ENCODE peak calls at places on chromosomes 3 and 15, in five cellular contexts. Y, K, I, P and J are unnamed samples. For H3K4me1, the result is how much of the 10 kb centered on the place peaks cover.

GRCh38 chr3:43053291-43053690 is 52.6 kb downstream of the POMGNT2 start:
- DNase-seq in Y (no peak), K (no peak), I (no peak), P (no peak), J (no peak)

GRCh38 chr3:195570344-195570743 is 13.4 kb downstream of the APOD start:
- DNase-seq in Y (no peak), K (no peak), I (no peak), P (no peak), J (no peak)

GRCh38 chr3:38722760-38723568 is 73.5 kb upstream of the SCN5A start:
- DNase-seq in Y (no peak), K (peak), I (no peak), P (no peak), J (no peak)

GRCh38 chr15:51203797-51204196 is 109.1 kb upstream of the TNFAIP8L3 start:
- DNase-seq in Y (peak), K (no peak), I (no peak), P (no peak), J (no peak)

GRCh38 chr15:39125904-39126303 is 455.0 kb upstream of the THBS1 start:
- DNase-seq in Y (peak), K (peak), I (peak), P (no peak), J (no peak)

GRCh38 chr3:175150812-175151411 is 291.8 kb downstream of the NAALADL2 start:
- DNase-seq in Y (no peak), K (no peak), I (peak), P (no peak), J (no peak)

GRCh38 chr3:9147215-9147895 is 102.1 kb downstream of the SRGAP3 start:
- DNase-seq in Y (no peak), K (no peak), I (peak), P (no peak), J (no peak)

GRCh38 chr3:30199096-30199734 is 407.2 kb upstream of the TGFBR2 start:
- DNase-seq in Y (peak), K (peak), I (peak), P (peak), J (peak)

GRCh38 chr3:18011387-18011786 is 269.0 kb upstream of the TBC1D5 start:
- DNase-seq in Y (no peak), K (no peak), I (no peak), P (no peak), J (no peak)

GRCh38 chr3:18012464-18012863 is 270.0 kb upstream of the TBC1D5 start:
- DNase-seq in Y (no peak), K (no peak), I (no peak), P (no peak), J (no peak)

GRCh38 chr3:18010001-18010400 is 267.6 kb upstream of the TBC1D5 start:
- DNase-seq in Y (no peak), K (no peak), I (no peak), P (no peak), J (no peak)

GRCh38 chr3:18007980-18008379 is 265.5 kb upstream of the TBC1D5 start:
- DNase-seq in Y (no peak), K (no peak), I (no peak), P (no peak), J (no peak)

DNA sequence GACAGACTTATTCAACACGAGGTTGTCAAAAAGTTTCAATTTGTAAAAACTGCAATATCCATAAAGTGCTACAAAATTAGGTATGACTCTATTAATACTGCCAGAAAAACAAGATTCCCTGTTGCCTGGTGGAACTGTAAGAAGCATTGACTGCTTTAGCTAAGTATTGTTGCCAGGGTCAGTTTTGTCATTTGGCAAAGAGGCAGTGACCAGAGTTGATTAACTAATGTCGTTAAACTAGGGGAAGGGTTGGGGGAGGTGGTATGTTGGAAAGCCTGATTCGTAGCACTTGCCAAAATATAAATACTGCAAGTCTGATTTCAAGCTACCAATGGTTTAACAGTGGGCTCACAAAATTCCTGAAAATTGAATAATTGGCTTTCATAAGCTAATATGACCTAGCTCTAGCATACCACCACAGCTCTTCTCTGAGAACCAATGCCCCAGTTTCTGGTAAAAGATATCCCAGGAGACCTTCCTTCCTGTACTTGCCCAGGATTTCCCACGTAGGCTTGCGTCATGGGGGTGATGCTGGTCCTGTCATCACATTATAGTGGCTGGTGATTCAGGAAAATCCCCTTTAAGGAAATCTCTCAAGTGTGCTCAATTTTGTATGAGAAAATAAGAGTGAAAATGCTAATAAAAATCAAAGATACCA is 266.4 kb upstream of the TBC1D5 start:
- DNase-seq in Y (no peak), K (no peak), I (no peak), P (no peak), J (no peak)
- H3K4me3 ChIP-seq in Y (no peak), K (no peak), I (no peak), P (no peak), J (no peak)

GRCh38 chr3:134333522-134334181 is 40.6 kb downstream of the AMOTL2 start:
- DNase-seq in Y (peak), K (peak), I (no peak), P (no peak), J (no peak)

GRCh38 chr3:134336587-134336986 is 37.7 kb downstream of the AMOTL2 start:
- DNase-seq in Y (no peak), K (no peak), I (no peak), P (no peak), J (no peak)

GRCh38 chr3:134334231-134334900 is 39.9 kb downstream of the AMOTL2 start:
- DNase-seq in Y (no peak), K (peak), I (no peak), P (no peak), J (peak)

GRCh38 chr3:134337071-134337482 is 37.2 kb downstream of the AMOTL2 start:
- DNase-seq in Y (no peak), K (no peak), I (no peak), P (no peak), J (no peak)

DNA sequence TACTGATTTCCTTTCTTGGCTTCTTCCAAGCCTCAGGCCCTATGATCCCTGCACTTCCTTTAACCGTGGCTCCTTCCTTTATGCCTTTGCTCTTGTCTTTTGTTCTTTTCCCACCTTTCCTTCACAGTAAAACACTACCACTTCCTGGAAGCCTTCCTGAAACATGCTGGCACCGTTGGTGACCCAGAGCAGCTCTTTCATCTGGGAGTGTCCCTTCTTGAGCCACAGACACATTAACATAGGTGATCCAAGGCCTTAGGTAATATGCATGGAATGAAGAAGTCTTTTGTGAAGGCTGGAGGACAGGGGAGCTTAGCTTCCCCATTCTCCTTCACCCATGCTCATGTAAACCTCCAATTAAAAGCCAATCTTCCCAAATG is 39.4 kb downstream of the AMOTL2 start:
- DNase-seq in Y (no peak), K (no peak), I (no peak), P (no peak), J (no peak)
- H3K4me1 ChIP-seq in Y (half or more), K (half or more), I (under half), P (half or more), J (under half)

GRCh38 chr3:82410366-82410765 is 648.9 kb upstream of the GBE1 start:
- DNase-seq in Y (no peak), K (no peak), I (no peak), P (no peak), J (no peak)

DNA sequence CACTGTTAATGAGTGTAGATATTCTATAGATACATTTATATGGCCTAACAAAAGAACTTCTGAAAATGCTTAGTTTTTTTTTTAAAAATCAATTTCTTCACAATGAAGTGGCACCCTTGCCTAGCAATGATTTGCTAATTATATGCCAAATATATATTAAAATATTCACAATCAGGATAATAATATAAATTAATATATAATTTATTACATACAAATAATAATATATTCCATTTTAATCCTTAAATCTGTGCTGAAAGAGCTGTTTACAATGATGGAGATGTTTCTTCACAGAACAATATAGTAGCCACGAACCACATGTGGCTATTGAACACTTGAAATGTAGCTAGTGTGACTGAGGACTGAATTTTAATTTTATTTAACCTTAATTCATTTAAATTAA is 648.4 kb upstream of the GBE1 start:
- DNase-seq in Y (no peak), K (no peak), I (no peak), P (no peak), J (no peak)
- H3K4me3 ChIP-seq in Y (no peak), K (no peak), I (no peak), P (no peak), J (no peak)

GRCh38 chr3:64354956-64355355 is 129.7 kb upstream of the PRICKLE2 start:
- DNase-seq in Y (no peak), K (no peak), I (no peak), P (no peak), J (no peak)
- H3K4me1 ChIP-seq in Y (under half), K (half or more), I (half or more), P (half or more), J (under half)

DNA sequence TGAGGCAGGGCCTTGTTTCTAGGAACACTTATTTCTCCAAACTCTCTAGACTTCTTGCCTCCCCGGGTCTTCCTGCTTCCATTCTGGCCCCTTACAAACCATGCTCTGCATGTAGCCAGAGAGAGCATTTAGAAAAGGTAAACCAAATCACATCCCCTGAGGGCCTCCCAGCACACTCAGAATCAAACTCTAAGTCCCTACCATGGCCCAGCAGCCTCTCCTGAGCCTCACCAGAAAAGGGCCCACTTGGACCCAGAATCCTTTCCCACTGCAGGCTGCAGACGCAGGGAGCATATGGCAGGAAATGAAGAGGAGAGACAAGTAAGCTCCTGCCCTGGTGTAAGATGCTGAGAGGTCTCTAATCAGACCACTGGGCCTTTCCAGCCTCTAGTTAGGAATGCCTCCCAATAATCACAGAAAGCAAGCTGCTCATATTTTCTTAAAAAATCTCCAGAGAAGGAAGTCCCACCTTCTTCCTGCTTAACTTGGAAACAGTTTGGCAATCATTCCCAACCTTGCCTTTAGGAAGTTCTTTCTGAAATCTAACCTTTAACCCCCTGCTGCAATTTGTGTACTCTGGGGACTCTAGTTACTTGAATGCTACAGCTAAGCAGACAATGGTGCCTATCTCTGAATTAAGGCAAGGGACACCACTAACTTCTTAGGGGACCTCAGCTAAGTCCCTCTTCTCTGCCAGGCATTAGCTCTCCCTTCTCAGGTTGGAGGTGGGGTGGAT is 4.2 kb downstream of the AMOTL2 start:
- DNase-seq in Y (no peak), K (peak), I (no peak), P (no peak), J (peak)
- H3K4me3 ChIP-seq in Y (peak), K (no peak), I (no peak), P (peak), J (no peak)

GRCh38 chr3:123668906-123669305 is 84.1 kb upstream of the HACD2 start:
- DNase-seq in Y (no peak), K (no peak), I (no peak), P (no peak), J (no peak)
- H3K4me1 ChIP-seq in Y (under half), K (under half), I (under half), P (under half), J (under half)

GRCh38 chr15:55266547-55266946 is 23.1 kb downstream of the RAB27A start:
- DNase-seq in Y (no peak), K (no peak), I (no peak), P (no peak), J (no peak)

GRCh38 chr15:55270301-55270700 is 19.3 kb downstream of the RAB27A start:
- DNase-seq in Y (no peak), K (no peak), I (no peak), P (no peak), J (no peak)

GRCh38 chr15:55267401-55268053 is 22.1 kb downstream of the RAB27A start:
- DNase-seq in Y (no peak), K (peak), I (no peak), P (peak), J (peak)

GRCh38 chr15:55268054-55268695 is 21.4 kb downstream of the RAB27A start:
- DNase-seq in Y (no peak), K (no peak), I (no peak), P (no peak), J (no peak)
- H3K4me3 ChIP-seq in Y (no peak), K (no peak), I (no peak), P (no peak), J (no peak)

DNA sequence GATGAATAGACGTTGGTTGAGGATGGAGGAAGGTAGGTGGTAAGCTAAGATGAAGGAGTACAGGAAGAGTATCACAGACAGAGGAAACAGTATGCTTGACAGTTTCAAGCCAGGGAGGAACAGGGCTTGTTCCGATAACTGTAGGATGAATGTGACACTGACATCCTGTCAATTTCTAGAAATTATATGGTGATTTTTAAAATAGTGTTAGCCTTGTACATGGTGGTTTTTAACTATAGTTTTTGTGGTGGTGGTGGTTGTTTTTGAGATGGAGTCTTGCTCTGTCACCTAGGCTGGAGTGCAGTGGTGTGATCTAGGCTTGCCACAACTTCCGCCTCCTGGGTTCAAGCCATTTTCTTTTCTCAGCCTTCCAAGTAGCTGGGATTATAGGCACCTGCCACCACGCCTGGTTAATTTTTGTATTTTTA is 92.8 kb downstream of the FNDC3B start:
- DNase-seq in Y (no peak), K (no peak), I (no peak), P (no peak), J (no peak)
- H3K4me1 ChIP-seq in Y (half or more), K (under half), I (under half), P (half or more), J (under half)

GRCh38 chr3:113186566-113186965 is 24.8 kb upstream of the BOC start:
- DNase-seq in Y (no peak), K (no peak), I (no peak), P (no peak), J (no peak)
- H3K4me3 ChIP-seq in Y (no peak), K (no peak), I (no peak), P (no peak), J (no peak)

DNA sequence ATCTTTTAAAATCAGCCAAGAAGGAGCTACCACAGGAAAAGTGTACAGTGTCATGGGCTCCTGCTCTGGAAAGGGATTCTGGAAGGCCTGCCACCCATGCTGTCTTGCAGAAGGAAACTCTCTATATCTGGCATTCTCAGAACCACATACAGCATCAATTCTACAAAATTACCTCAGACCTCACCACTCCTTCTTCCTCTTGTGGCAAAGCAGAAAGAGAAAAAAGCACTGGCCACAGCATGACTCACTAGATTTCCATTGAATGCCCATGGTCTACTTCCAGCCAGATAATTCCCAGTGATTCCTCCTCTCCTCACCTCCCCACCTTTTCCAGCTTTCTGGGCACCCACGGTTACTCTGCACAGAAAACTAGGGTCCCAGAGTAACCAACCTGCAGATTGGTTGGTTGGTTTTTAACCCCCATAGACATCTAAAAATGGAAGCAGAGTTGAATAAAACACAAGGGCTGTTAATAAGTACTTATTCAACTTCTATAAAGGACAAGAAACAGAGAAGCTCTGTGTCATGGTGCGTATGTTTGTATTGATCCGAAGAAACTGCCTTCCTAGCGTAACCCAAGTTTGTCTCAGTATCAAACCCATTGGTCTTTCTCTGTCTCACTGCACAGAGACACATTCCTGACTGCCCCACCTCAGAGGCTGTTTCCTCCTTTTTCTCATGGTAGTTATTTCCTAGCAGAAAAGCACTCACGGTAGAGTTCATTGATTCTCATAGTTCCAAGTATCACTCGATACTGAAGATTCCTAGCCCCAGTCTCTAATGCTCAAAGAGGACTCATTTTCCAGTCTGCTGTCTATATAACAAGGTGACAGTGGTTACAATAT is 67.7 kb downstream of the LDHAL6B start:
- DNase-seq in Y (peak), K (peak), I (no peak), P (no peak), J (no peak)
- H3K4me1 ChIP-seq in Y (half or more), K (under half), I (under half), P (under half), J (under half)